ENCODE peak calls at places on chromosome 2, in ten cellular contexts. One of them, this sample, is unnamed.

GRCh38 chr2:27370816-27371620 is 602 bp downstream of the SNX17 start:
- DNase-seq in RWPE1: peak; percentile 26
- DNase-seq in BJ: no peak
- DNase-seq in GM13976: peak; percentile 47
- DNase-seq in IMR-90: peak; percentile 53
- DNase-seq in AG10803: peak; percentile 58
- DNase-seq in Calu3: peak; percentile 32
- DNase-seq in HCT116: no peak
- DNase-seq in astrocyte of the spinal cord: peak; percentile 34
- DNase-seq in astrocyte: peak; percentile 28
- DNase-seq in this sample: peak; percentile 33

GRCh38 chr2:32688511-32688910 is 60.7 kb downstream of the TTC27 start:
- DNase-seq in AG10803: peak; percentile 71
- DNase-seq in BJ: no peak
- DNase-seq in HCT116: no peak
- DNase-seq in astrocyte: peak; percentile 89
- DNase-seq in astrocyte of the spinal cord: peak; percentile 61
- DNase-seq in RWPE1: peak; percentile 38
- DNase-seq in IMR-90: peak; percentile 67
- DNase-seq in GM13976: no peak
- DNase-seq in Calu3: no peak
- DNase-seq in this sample: peak; percentile 64

GRCh38 chr2:188449992-188450391 is 158.3 kb downstream of the GULP1 start:
- DNase-seq in AG10803: no peak
- DNase-seq in BJ: no peak
- DNase-seq in IMR-90: no peak
- DNase-seq in astrocyte: no peak
- DNase-seq in HCT116: no peak
- DNase-seq in GM13976: no peak
- DNase-seq in Calu3: no peak
- DNase-seq in RWPE1: no peak
- DNase-seq in astrocyte of the spinal cord: no peak
- DNase-seq in this sample: no peak

GRCh38 chr2:101665312-101665711 is 32.2 kb upstream of the MAP4K4 start:
- DNase-seq in HCT116: no peak
- DNase-seq in BJ: no peak
- DNase-seq in IMR-90: no peak
- DNase-seq in AG10803: no peak
- DNase-seq in RWPE1: no peak
- DNase-seq in GM13976: no peak
- DNase-seq in Calu3: no peak
- DNase-seq in astrocyte: no peak
- DNase-seq in astrocyte of the spinal cord: no peak
- DNase-seq in this sample: no peak

GRCh38 chr2:26462511-26463251 is 15.2 kb downstream of the OTOF start:
- DNase-seq in astrocyte: peak; percentile 65
- DNase-seq in Calu3: peak; percentile 83
- DNase-seq in GM13976: peak; percentile 65
- DNase-seq in BJ: no peak
- DNase-seq in IMR-90: peak; percentile 58
- DNase-seq in HCT116: peak; percentile 60
- DNase-seq in AG10803: peak; percentile 59
- DNase-seq in RWPE1: peak; percentile 13
- DNase-seq in astrocyte of the spinal cord: peak; percentile 47
- DNase-seq in this sample: peak; percentile 66

GRCh38 chr2:203673933-203674332 is 32.5 kb upstream of the CD28 start:
- DNase-seq in astrocyte: peak; percentile 55
- DNase-seq in IMR-90: no peak
- DNase-seq in AG10803: peak; percentile 93
- DNase-seq in astrocyte of the spinal cord: peak; percentile 43
- DNase-seq in Calu3: no peak
- DNase-seq in RWPE1: no peak
- DNase-seq in GM13976: peak; percentile 44
- DNase-seq in BJ: no peak
- DNase-seq in HCT116: no peak
- DNase-seq in this sample: peak; percentile 78

GRCh38 chr2:85761-86160 is 39.5 kb upstream of the FAM110C start:
- DNase-seq in IMR-90: no peak
- DNase-seq in GM13976: no peak
- DNase-seq in HCT116: no peak
- DNase-seq in astrocyte of the spinal cord: no peak
- DNase-seq in BJ: no peak
- DNase-seq in Calu3: no peak
- DNase-seq in RWPE1: no peak
- DNase-seq in AG10803: no peak
- DNase-seq in astrocyte: no peak
- DNase-seq in this sample: no peak

GRCh38 chr2:1795842-1796580 is 51.7 kb upstream of the PXDN start:
- DNase-seq in IMR-90: no peak
- DNase-seq in astrocyte of the spinal cord: no peak
- DNase-seq in AG10803: peak; percentile 89
- DNase-seq in Calu3: no peak
- DNase-seq in BJ: peak; percentile 86
- DNase-seq in astrocyte: no peak
- DNase-seq in HCT116: no peak
- DNase-seq in GM13976: no peak
- DNase-seq in RWPE1: no peak
- DNase-seq in this sample: peak; percentile 71

GRCh38 chr2:182302174-182302573 is 124.7 kb downstream of the PDE1A start:
- DNase-seq in RWPE1: no peak
- DNase-seq in astrocyte: peak; percentile 89
- DNase-seq in Calu3: no peak
- DNase-seq in BJ: no peak
- DNase-seq in GM13976: no peak
- DNase-seq in astrocyte of the spinal cord: peak; percentile 85
- DNase-seq in HCT116: no peak
- DNase-seq in IMR-90: peak; percentile 90
- DNase-seq in AG10803: peak; percentile 46
- DNase-seq in this sample: peak; percentile 71

GRCh38 chr2:240159251-240159839 is 18.9 kb upstream of the OTOS start:
- DNase-seq in astrocyte: no peak
- DNase-seq in Calu3: no peak
- DNase-seq in BJ: no peak
- DNase-seq in RWPE1: no peak
- DNase-seq in GM13976: no peak
- DNase-seq in astrocyte of the spinal cord: no peak
- DNase-seq in IMR-90: no peak
- DNase-seq in AG10803: no peak
- DNase-seq in HCT116: no peak
- DNase-seq in this sample: no peak

GRCh38 chr2:206716607-206717006 is 1.6 kb downstream of the DYTN start:
- DNase-seq in GM13976: no peak
- DNase-seq in RWPE1: no peak
- DNase-seq in HCT116: no peak
- DNase-seq in BJ: no peak
- DNase-seq in IMR-90: no peak
- DNase-seq in astrocyte: no peak
- DNase-seq in Calu3: no peak
- DNase-seq in AG10803: no peak
- DNase-seq in astrocyte of the spinal cord: no peak
- DNase-seq in this sample: no peak

GRCh38 chr2:149388120-149388816 is 57.9 kb downstream of the LYPD6 start:
- DNase-seq in HCT116: no peak
- DNase-seq in astrocyte: no peak
- DNase-seq in IMR-90: no peak
- DNase-seq in GM13976: no peak
- DNase-seq in astrocyte of the spinal cord: no peak
- DNase-seq in Calu3: no peak
- DNase-seq in AG10803: peak; percentile 27
- DNase-seq in BJ: no peak
- DNase-seq in RWPE1: peak; percentile 20
- DNase-seq in this sample: peak; percentile 5
- TF ChIP-seq CTCF in HCT116: no peak
- TF ChIP-seq CTCF in astrocyte: no peak
- TF ChIP-seq CTCF in IMR-90: no peak
- TF ChIP-seq CTCF in GM13976: no peak
- TF ChIP-seq CTCF in astrocyte of the spinal cord: peak; percentile 5
- TF ChIP-seq CTCF in Calu3: no peak
- TF ChIP-seq CTCF in AG10803: peak; percentile 35
- TF ChIP-seq CTCF in BJ: peak; percentile 39
- TF ChIP-seq CTCF in RWPE1: no peak
- TF ChIP-seq CTCF in this sample: no peak

GRCh38 chr2:23993736-23994269 is 16.1 kb upstream of the MFSD2B start:
- DNase-seq in HCT116: no peak
- DNase-seq in astrocyte: no peak
- DNase-seq in astrocyte of the spinal cord: no peak
- DNase-seq in IMR-90: no peak
- DNase-seq in Calu3: no peak
- DNase-seq in RWPE1: no peak
- DNase-seq in AG10803: no peak
- DNase-seq in BJ: no peak
- DNase-seq in GM13976: no peak
- DNase-seq in this sample: no peak

GRCh38 chr2:23992931-23993330 is 17.0 kb upstream of the MFSD2B start:
- DNase-seq in astrocyte of the spinal cord: no peak
- DNase-seq in AG10803: no peak
- DNase-seq in RWPE1: no peak
- DNase-seq in IMR-90: no peak
- DNase-seq in BJ: no peak
- DNase-seq in Calu3: no peak
- DNase-seq in GM13976: no peak
- DNase-seq in astrocyte: no peak
- DNase-seq in HCT116: no peak
- DNase-seq in this sample: no peak

GRCh38 chr2:23988371-23988770 is 21.5 kb upstream of the MFSD2B start:
- DNase-seq in Calu3: no peak
- DNase-seq in GM13976: peak; percentile 43
- DNase-seq in astrocyte of the spinal cord: no peak
- DNase-seq in IMR-90: peak; percentile 4
- DNase-seq in AG10803: peak; percentile 17
- DNase-seq in RWPE1: peak; percentile 36
- DNase-seq in HCT116: no peak
- DNase-seq in astrocyte: no peak
- DNase-seq in BJ: no peak
- DNase-seq in this sample: peak; percentile 54
- TF ChIP-seq CTCF in Calu3: peak; percentile 15
- TF ChIP-seq CTCF in GM13976: peak; percentile 8
- TF ChIP-seq CTCF in astrocyte of the spinal cord: peak; percentile 19
- TF ChIP-seq CTCF in IMR-90: peak; percentile 33
- TF ChIP-seq CTCF in AG10803: peak; percentile 40
- TF ChIP-seq CTCF in RWPE1: peak; percentile 54
- TF ChIP-seq CTCF in HCT116: peak; percentile 57
- TF ChIP-seq CTCF in astrocyte: peak; percentile 18
- TF ChIP-seq CTCF in BJ: peak; percentile 34
- TF ChIP-seq CTCF in this sample: peak; percentile 62

DNA sequence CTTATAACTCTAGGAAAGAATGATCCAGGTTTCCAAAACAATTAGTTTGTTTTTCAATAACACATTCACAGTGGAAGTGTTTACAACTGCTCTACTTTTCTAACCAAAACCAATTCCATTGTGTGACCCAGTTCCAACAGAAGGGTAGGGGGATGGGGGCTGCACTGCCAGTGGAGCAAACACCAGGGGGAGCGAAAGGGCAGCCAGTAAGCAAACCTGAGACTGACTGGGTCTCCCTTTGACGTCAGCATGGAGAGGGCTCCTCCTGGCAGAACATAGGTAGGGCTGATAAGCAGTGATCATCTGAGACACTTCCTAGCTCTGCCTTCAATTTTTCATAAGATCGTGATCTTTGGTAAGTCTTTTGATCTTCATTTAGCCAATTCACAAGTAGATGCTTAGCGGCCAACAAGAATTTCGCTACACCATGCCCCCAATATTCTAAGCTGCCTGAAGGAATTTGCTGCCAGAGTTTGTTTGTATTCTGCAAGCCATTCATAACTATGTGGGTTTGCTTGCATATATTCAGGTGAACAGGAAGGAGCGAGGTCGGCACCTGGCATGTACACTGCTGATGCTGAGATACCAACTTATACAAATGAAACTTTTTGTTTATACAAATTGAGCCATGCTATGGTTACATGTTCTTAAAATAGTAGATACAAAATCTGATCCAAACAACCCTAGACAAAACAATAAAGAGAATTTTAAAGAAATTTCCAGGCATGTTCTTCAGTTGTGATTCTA is 45.9 kb downstream of the ST6GAL2 start:
- DNase-seq in astrocyte: no peak
- DNase-seq in astrocyte of the spinal cord: no peak
- DNase-seq in Calu3: no peak
- DNase-seq in RWPE1: no peak
- DNase-seq in AG10803: no peak
- DNase-seq in GM13976: no peak
- DNase-seq in HCT116: no peak
- DNase-seq in IMR-90: no peak
- DNase-seq in BJ: no peak
- DNase-seq in this sample: no peak
- TF ChIP-seq CTCF in astrocyte: peak; percentile 27
- TF ChIP-seq CTCF in astrocyte of the spinal cord: peak; percentile 27
- TF ChIP-seq CTCF in Calu3: no peak
- TF ChIP-seq CTCF in RWPE1: no peak
- TF ChIP-seq CTCF in AG10803: no peak
- TF ChIP-seq CTCF in GM13976: no peak
- TF ChIP-seq CTCF in HCT116: no peak
- TF ChIP-seq CTCF in IMR-90: no peak
- TF ChIP-seq CTCF in BJ: no peak
- TF ChIP-seq CTCF in this sample: no peak

DNA sequence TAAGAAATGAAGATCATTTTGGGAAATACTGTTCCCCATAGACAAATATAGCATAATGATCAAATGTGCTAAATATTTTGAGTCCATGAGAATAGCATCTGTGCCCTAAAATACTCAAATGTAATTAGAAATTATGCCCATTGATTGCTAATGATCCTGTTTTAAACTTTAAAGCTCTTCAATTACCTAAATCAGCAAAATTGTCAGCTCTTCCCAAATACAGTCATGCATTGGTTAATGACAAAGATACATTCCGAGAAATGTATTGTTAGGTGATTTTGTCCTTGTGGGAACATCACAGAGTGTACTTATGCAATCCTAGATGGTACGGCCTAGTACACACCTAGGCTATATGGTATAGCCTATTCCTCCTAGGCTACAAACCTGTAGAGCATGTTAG is 89.7 kb downstream of the NEB start:
- DNase-seq in GM13976: no peak
- DNase-seq in BJ: no peak
- DNase-seq in astrocyte of the spinal cord: no peak
- DNase-seq in RWPE1: no peak
- DNase-seq in HCT116: no peak
- DNase-seq in AG10803: no peak
- DNase-seq in astrocyte: no peak
- DNase-seq in IMR-90: no peak
- DNase-seq in Calu3: no peak
- DNase-seq in this sample: no peak
- TF ChIP-seq CTCF in GM13976: no peak
- TF ChIP-seq CTCF in BJ: no peak
- TF ChIP-seq CTCF in astrocyte of the spinal cord: no peak
- TF ChIP-seq CTCF in RWPE1: no peak
- TF ChIP-seq CTCF in HCT116: no peak
- TF ChIP-seq CTCF in AG10803: no peak
- TF ChIP-seq CTCF in astrocyte: no peak
- TF ChIP-seq CTCF in IMR-90: no peak
- TF ChIP-seq CTCF in Calu3: no peak
- TF ChIP-seq CTCF in this sample: no peak

This sample was measured in MCF 10A.